ENCODE peak calls at places on chromosomes 12 and 14, in four cellular contexts. O, V, T and S are unnamed samples.

GRCh38 chr12:11822071-11822818 is 172.8 kb downstream of the ETV6 start:
- DNase-seq in T (no peak), V (peak), O (no peak), S (peak)

GRCh38 chr12:22333186-22333745 is 1.2 kb downstream of the ST8SIA1 start:
- DNase-seq in T (no peak), V (no peak), O (no peak), S (no peak)

GRCh38 chr12:45634273-45634917 is 95.1 kb upstream of the ARID2 start:
- DNase-seq in O (no peak), T (no peak), V (no peak), S (no peak)

GRCh38 chr14:41604793-41605534 is 1.7 kb upstream of the LRFN5 start:
- DNase-seq in T (no peak), V (peak), O (no peak), S (no peak)

GRCh38 chr12:19454837-19455236 is 15.5 kb downstream of the AEBP2 start:
- DNase-seq in T (no peak), V (no peak), O (no peak), S (no peak)

GRCh38 chr12:89493650-89494302 is 30.8 kb downstream of the GALNT4 start:
- DNase-seq in V (no peak), O (no peak), T (no peak), S (no peak)

GRCh38 chr12:57216931-57217871 is 607 bp downstream of the NXPH4 start:
- DNase-seq in O (no peak), T (peak), V (peak), S (no peak)

GRCh38 chr12:19574606-19575005 is 135.3 kb downstream of the AEBP2 start:
- DNase-seq in O (no peak), V (no peak), T (no peak), S (no peak)

GRCh38 chr14:87575378-87575777 is 417.6 kb downstream of the GALC start:
- DNase-seq in O (no peak), V (no peak), T (no peak), S (no peak)

GRCh38 chr12:39431797-39432196 is 11.1 kb downstream of the KIF21A start:
- DNase-seq in V (no peak), O (no peak), T (no peak), S (no peak)

GRCh38 chr12:46266869-46267617 is 1.8 kb downstream of the SLC38A1 start:
- DNase-seq in T (peak), V (peak), O (peak), S (peak)

GRCh38 chr14:35229495-35230089 is 62.6 kb upstream of the PSMA6 start:
- DNase-seq in V (no peak), O (no peak), T (peak), S (no peak)

GRCh38 chr12:11724888-11725310 is 75.4 kb downstream of the ETV6 start:
- DNase-seq in T (no peak), V (peak), O (no peak), S (no peak)

GRCh38 chr12:108856428-108857157 is 790 bp downstream of the SSH1 start:
- DNase-seq in T (peak), V (peak), O (peak), S (peak)

GRCh38 chr12:108850854-108851573 is 6.4 kb downstream of the SSH1 start:
- DNase-seq in T (no peak), O (no peak), V (peak), S (no peak)

GRCh38 chr14:34128665-34129064 is 177.8 kb upstream of the EGLN3 start:
- DNase-seq in V (no peak), O (no peak), T (no peak), S (no peak)

GRCh38 chr12:25829192-25829591 is 129.3 kb upstream of the RASSF8 start:
- DNase-seq in T (peak), O (peak), V (no peak), S (peak)

GRCh38 chr12:44317651-44318126 is 481.8 kb downstream of the TMEM117 start:
- DNase-seq in V (no peak), O (no peak), T (peak), S (no peak)

GRCh38 chr12:31118831-31119530 is 45.3 kb downstream of the DDX11 start:
- DNase-seq in O (no peak), V (peak), T (no peak), S (no peak)

GRCh38 chr14:49977126-49977841 is 84.4 kb downstream of the ARF6 start:
- DNase-seq in O (no peak), T (no peak), V (no peak), S (no peak)
- H3K27ac ChIP-seq in O (peak), T (no peak), V (no peak), S (no peak)

DNA sequence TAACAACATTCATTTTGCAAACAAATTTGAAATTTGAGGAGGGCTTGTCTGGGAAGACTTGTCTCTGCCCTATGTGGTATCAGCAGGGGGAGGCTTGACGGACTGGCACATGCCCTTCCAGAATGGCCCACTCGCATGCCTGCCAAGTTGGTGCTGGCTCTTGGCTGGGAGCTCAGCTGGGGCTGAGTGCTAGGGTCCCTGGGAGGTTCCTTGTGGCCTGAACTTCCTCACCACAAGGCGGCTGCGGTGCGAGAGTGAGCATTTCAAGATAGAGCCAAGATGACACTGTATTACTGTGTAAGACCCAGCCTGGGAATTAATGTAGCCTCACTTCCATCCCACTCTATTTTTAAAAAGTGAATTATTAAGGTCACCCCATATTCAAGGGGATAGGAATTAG is 271.6 kb upstream of the PLEKHG7 start:
- DNase-seq in T (no peak), V (no peak), O (no peak), S (no peak)
- TF ChIP-seq CTCF in T (no peak), V (no peak), O (no peak), S (no peak)

GRCh38 chr12:94151577-94151976 is 3.2 kb downstream of the PLXNC1 start:
- DNase-seq in V (peak), O (no peak), T (no peak), S (no peak)
- H3K27ac ChIP-seq in V (no peak), O (no peak), T (no peak), S (no peak)

GRCh38 chr14:73775339-73776193 is 61.4 kb upstream of the PNMA1 start:
- DNase-seq in T (no peak), V (no peak), O (no peak), S (no peak)

GRCh38 chr14:73774671-73775070 is 60.5 kb upstream of the PNMA1 start:
- DNase-seq in V (no peak), T (no peak), O (no peak), S (no peak)

GRCh38 chr14:73776194-73776537 is 62.0 kb upstream of the PNMA1 start:
- DNase-seq in O (no peak), V (no peak), T (no peak), S (no peak)

GRCh38 chr14:73778736-73779135 is 64.6 kb upstream of the PNMA1 start:
- DNase-seq in V (no peak), O (no peak), T (no peak), S (no peak)

DNA sequence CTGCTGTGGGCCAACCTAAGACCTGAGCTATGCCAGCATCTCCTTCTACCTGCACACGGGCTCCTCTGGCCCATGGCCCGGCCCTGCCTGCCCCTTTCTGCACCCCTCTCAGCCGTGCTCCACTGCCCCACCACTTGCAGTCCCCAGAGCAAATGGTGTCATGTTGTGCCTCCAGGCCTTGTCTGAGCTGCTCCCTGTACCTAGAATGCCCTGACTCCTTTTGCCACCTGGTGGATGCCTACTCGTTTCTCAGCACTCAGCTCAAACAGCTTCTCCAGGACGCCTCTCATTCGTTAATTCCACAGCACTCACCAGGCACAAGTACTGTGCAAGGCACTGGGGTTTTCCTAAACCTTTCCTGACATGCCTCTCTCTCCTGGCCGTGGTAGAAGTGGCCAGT is 63.2 kb upstream of the PNMA1 start:
- DNase-seq in O (no peak), V (no peak), T (no peak), S (no peak)
- TF ChIP-seq CTCF in O (peak), V (no peak), T (no peak), S (peak)

GRCh38 chr12:6536894-6537579 is 2.7 kb downstream of the GAPDH start:
- DNase-seq in V (no peak), O (peak), T (no peak), S (no peak)
- H3K27ac ChIP-seq in V (peak), O (peak), T (no peak), S (no peak)

GRCh38 chr12:96401061-96401871 is 1.0 kb upstream of the CDK17 start:
- DNase-seq in V (peak), O (peak), T (peak), S (peak)
- TF ChIP-seq CTCF in V (peak), O (peak), T (peak), S (peak)

DNA sequence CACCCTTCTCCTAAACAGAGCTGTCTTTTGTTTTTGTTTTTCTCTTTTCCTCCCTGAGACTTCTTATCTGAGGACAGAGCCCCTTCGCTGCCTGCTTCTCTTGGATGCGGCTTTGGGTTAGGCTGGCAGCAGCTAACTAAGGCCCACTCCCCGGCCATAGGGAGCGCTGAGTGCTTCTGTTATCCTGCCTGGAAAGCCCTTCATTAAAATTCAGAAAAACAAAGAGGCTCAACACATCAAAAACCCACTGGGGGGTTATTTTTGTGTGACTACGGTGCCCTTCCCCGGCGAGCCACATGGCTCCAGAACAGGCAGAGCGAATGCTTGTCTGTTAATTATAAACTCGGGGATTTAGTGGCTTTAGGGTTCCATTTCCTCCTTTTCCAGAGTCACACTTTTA is 67.3 kb upstream of the GPATCH2L start:
- DNase-seq in T (no peak), V (no peak), O (no peak), S (no peak)
- H3K27ac ChIP-seq in T (no peak), V (no peak), O (no peak), S (no peak)

DNA sequence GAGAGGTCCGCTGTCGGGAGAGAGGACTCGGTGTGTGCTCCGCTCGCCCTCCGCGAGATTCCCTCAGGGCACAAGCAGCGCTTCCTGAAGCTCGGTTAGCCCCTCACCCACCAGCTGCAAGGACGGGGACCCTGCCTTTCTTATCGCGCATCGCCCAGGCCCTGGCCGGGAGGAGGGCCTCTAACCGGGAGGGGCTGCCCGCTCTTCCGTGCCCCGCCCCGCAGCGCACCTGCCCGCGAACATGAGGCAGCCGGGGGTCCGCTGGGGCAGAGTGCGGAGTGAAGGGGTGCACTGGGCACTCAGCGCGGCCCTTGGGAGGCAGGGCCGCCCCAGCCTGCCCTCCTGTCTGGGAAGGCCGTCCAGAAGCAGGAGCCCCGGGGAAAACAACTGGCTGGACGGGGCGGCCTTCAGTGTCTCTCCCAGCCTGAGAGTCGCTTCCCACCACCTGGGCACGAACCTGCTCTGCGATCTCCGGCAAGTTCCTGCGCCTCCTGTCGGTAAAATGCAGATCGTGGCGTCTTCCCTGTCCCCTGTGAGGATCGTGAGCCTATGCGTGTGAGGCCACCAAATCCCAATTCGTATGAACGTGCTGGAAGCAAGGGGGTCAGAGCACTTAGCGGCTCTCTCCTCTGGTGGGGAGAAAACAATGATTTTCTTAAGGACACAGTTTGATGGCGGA is 28.0 kb upstream of the ADIPOR2 start:
- DNase-seq in T (no peak), V (peak), O (peak), S (no peak)
- TF ChIP-seq CTCF in T (no peak), V (peak), O (peak), S (peak)